ENCODE peak calls at places on chromosome 10, in four cellular contexts. B is Peyer's patch, Q is uterus, V is hepatocyte. K is an unnamed sample.

GRCh38 chr10:124032982-124033886 is 60.2 kb downstream of the CHST15 start:
- DNase-seq in B (no peak), Q (no peak), V (no peak), K (no peak)

GRCh38 chr10:3057946-3058345 is 9.4 kb upstream of the PFKP start:
- DNase-seq in B (no peak), Q (no peak), V (no peak), K (no peak)

GRCh38 chr10:52436664-52437063 is 122.6 kb downstream of the DKK1 start:
- DNase-seq in B (no peak), Q (no peak), V (no peak), K (no peak)

GRCh38 chr10:118915161-118915560 is 114.4 kb upstream of the NANOS1 start:
- DNase-seq in B (no peak), Q (no peak), V (no peak), K (no peak)

GRCh38 chr10:112362833-112363232 is 11.1 kb upstream of the ACSL5 start:
- DNase-seq in B (peak; percentile 67), Q (no peak), V (no peak), K (no peak)

GRCh38 chr10:59606551-59606961 is 103.1 kb downstream of the SLC16A9 start:
- DNase-seq in B (no peak), Q (no peak), V (no peak), K (no peak)

GRCh38 chr10:125016123-125016522 is 74.2 kb downstream of the ZRANB1 start:
- DNase-seq in B (no peak), Q (no peak), V (no peak), K (no peak)

GRCh38 chr10:43002596-43002995 is 74.3 kb upstream of the RET start:
- DNase-seq in B (peak; percentile 10), Q (no peak), V (no peak), K (no peak)

GRCh38 chr10:101233443-101233842 is 4.2 kb upstream of the LBX1 start:
- DNase-seq in B (no peak), Q (no peak), V (no peak), K (no peak)

GRCh38 chr10:88152720-88153119 is 289.3 kb downstream of the PTEN start:
- DNase-seq in B (no peak), Q (no peak), V (peak; percentile 44), K (no peak)

GRCh38 chr10:5443429-5443828 is 31.1 kb downstream of the NET1 start:
- DNase-seq in B (no peak), Q (no peak), V (no peak), K (no peak)

GRCh38 chr10:4677296-4678021 is 148.5 kb upstream of the AKR1E2 start:
- DNase-seq in B (no peak), Q (no peak), V (peak; percentile 48), K (no peak)

GRCh38 chr10:15158972-15159371 is 9.5 kb downstream of the NMT2 start:
- DNase-seq in B (no peak), Q (no peak), V (no peak), K (no peak)

GRCh38 chr10:79559726-79560125 is 481 bp downstream of the SFTPA2 start:
- DNase-seq in B (no peak), Q (no peak), V (no peak), K (no peak)

GRCh38 chr10:119834188-119834587 is 38.5 kb downstream of the MCMBP start:
- DNase-seq in B (no peak), Q (no peak), V (no peak), K (no peak)

GRCh38 chr10:36647540-36647939 is 477.9 kb upstream of the ANKRD30A start:
- DNase-seq in B (no peak), Q (no peak), V (no peak), K (no peak)

GRCh38 chr10:77807706-77808105 is 118.8 kb downstream of the DLG5 start:
- DNase-seq in B (no peak), Q (no peak), V (no peak), K (no peak)

GRCh38 chr10:129938460-129938859 is 25.6 kb downstream of the EBF3 start:
- DNase-seq in B (peak; percentile 3), Q (no peak), V (no peak), K (no peak)

GRCh38 chr10:17643339-17643754 is 604 bp upstream of the STAM start:
- DNase-seq in B (peak; percentile 82), Q (no peak), V (peak; percentile 83), K (peak; percentile 72)

GRCh38 chr10:4262870-4263269 is 477.9 kb upstream of the KLF6 start:
- DNase-seq in B (no peak), Q (no peak), V (no peak), K (no peak)

GRCh38 chr10:110810625-110811024 is 61.1 kb upstream of the PDCD4 start:
- DNase-seq in B (no peak), Q (no peak), V (no peak), K (no peak)
- H3K4me1 ChIP-seq in B (no peaks in the 10 kb centered on the region), Q (no peaks in the 10 kb centered on the region), V (no peaks in the 10 kb centered on the region), K (peaks cover 4% of the 10 kb centered on the region)

DNA sequence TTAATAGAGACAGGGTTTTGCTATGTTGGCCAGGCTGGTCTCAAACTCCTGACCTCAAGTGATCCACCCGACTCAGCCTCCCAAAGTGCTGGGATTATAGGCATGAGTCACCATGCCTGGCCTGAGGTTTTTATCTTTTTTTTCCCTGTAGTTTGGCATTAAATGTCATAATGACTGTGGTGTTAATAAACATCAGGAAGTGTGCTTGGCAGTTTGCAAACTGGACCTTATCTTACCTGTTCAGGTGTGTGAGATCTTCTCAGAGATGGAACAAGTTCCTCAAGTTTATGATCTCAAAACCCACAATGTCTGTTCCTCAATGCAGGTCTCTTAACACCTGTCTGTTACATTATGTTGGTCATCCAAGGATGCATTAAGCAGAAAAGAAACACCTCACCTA is 80.0 kb downstream of the ARID5B start:
- DNase-seq in B (no peak), Q (no peak), V (peak; percentile 40), K (no peak)
- H3K27ac ChIP-seq in B (no peak overlapping the region), Q (no peak overlapping the region), V (peak overlapping the region; percentile 38), K (no peak overlapping the region)

GRCh38 chr10:94042001-94042813 is 48.5 kb downstream of the PLCE1 start:
- DNase-seq in B (no peak), Q (no peak), V (peak; percentile 39), K (no peak)
- H3K4me3 ChIP-seq in B (no peak overlapping the region), Q (no peak overlapping the region), V (no peak overlapping the region), K (no peak overlapping the region)

GRCh38 chr10:98371421-98371820 is 43.6 kb downstream of the PYROXD2 start:
- DNase-seq in B (no peak), Q (no peak), V (no peak), K (no peak)

GRCh38 chr10:98373260-98373659 is 41.7 kb downstream of the PYROXD2 start:
- DNase-seq in B (no peak), Q (no peak), V (no peak), K (no peak)

GRCh38 chr10:98376485-98376884 is 38.5 kb downstream of the PYROXD2 start:
- DNase-seq in B (no peak), Q (no peak), V (no peak), K (no peak)

GRCh38 chr10:98374176-98374969 is 40.6 kb downstream of the PYROXD2 start:
- DNase-seq in B (no peak), Q (no peak), V (no peak), K (no peak)

DNA sequence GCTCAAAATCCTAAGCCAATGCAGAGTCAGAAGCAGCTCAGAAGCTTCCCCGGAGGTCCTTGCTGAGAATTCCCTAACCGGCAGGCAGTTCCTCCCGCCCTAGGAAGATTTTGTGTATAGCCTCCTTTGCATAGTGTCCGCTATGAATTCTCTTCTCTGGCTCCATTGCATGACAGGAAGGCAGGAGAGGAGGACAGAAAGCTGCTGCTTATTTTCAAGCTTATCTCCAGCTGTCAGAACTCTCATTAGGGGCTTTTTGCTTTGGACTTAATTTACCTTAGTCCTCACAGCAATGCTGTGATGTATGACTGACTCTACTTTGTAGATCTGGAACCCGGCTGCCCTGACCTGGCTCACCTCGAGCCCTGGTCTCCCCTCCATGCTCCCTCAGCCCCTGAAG is 41.3 kb downstream of the PYROXD2 start:
- DNase-seq in B (no peak), Q (no peak), V (no peak), K (no peak)
- H3K4me1 ChIP-seq in B (no peaks in the 10 kb centered on the region), Q (no peaks in the 10 kb centered on the region), V (no peaks in the 10 kb centered on the region), K (no peaks in the 10 kb centered on the region)

GRCh38 chr10:30502266-30503058 is 68.5 kb downstream of the MAP3K8 start:
- DNase-seq in B (peak; percentile 89), Q (no peak), V (no peak), K (no peak)
- H3K27ac ChIP-seq in B (peak overlapping the region; percentile 12), Q (no peak overlapping the region), V (no peak overlapping the region), K (no peak overlapping the region)

DNA sequence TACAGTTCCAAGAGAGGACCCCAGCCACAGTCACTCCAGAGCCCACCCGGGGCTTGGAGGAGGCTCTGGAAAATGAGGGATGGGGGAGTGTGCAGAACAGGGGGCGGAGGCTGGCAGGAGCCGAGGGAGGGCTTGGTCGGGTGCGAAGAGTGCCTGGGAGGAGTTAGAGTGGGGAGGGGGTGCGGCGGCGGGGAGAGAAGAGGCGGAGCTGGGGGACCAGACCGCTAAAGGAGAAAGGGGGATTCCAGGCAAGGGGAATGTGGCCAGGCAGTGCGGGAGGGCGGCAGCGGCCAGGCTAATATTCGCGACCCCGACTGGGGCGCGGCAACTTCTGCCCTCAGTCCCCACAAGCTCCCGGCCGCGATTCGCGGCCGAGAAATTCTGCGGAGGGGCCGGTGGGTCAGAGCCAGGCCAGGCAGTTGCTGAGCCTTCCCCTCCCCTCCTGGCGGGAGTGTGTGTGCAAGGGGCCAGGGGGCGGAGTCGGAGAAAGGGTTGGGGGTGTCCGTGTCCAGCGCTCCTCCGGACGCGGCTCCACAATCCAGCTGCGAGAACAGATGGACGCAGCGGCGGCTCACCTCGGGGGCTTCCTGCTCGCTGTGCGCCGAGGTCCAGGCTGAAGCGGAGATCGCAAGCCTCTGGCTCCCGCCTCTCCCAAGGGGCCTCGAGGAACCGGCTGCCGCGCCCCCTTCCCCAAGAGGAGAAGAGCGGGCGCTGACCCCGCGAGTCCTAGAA is 661 bp upstream of the SLC18A3 start:
- DNase-seq in B (peak; percentile 31), Q (no peak), V (no peak), K (no peak)
- H3K4me3 ChIP-seq in B (peak overlapping the region; percentile 19), Q (no peak overlapping the region), V (peak overlapping the region; percentile 20), K (peak overlapping the region; percentile 32)

K was measured in stomach.